ENCODE peak calls at places on chromosomes 4 and X, in four cellular contexts. One of them, this sample, is unnamed.
A peak's percentile ranks its signal among the peaks of the same experiment; 100 is the strongest.

GRCh38 chr4:185792384-185793146 is 19.4 kb downstream of the SORBS2 start:
- DNase-seq in AG09309: peak; percentile 75
- DNase-seq in GM23248: peak; percentile 81
- DNase-seq in H7: no peak
- DNase-seq in this sample: no peak

GRCh38 chrX:141467442-141467841 is 117.1 kb downstream of the SPANXA1 start:
- DNase-seq in AG09309: no peak
- DNase-seq in GM23248: peak; percentile 2
- DNase-seq in H7: no peak
- DNase-seq in this sample: no peak

GRCh38 chrX:50161143-50161542 is 39.7 kb downstream of the AKAP4 start:
- DNase-seq in AG09309: no peak
- DNase-seq in GM23248: peak; percentile 28
- DNase-seq in H7: no peak
- DNase-seq in this sample: no peak

GRCh38 chrX:51614353-51614752 is 4.4 kb downstream of the CENPVL3 start:
- DNase-seq in AG09309: peak; percentile 11
- DNase-seq in GM23248: peak; percentile 76
- DNase-seq in H7: peak; percentile 19
- DNase-seq in this sample: no peak

GRCh38 chrX:150907474-150907873 is 9.0 kb upstream of the CD99L2 start:
- DNase-seq in AG09309: no peak
- DNase-seq in GM23248: no peak
- DNase-seq in H7: no peak
- DNase-seq in this sample: no peak

GRCh38 chr4:66157594-66157993 is 487.3 kb upstream of the EPHA5 start:
- DNase-seq in AG09309: no peak
- DNase-seq in GM23248: no peak
- DNase-seq in H7: no peak
- DNase-seq in this sample: no peak

GRCh38 chr4:41796545-41797210 is 48.2 kb upstream of the PHOX2B start:
- DNase-seq in AG09309: no peak
- DNase-seq in GM23248: no peak
- DNase-seq in H7: peak; percentile 51
- DNase-seq in this sample: no peak

GRCh38 chrX:120419465-120419864 is 49.6 kb downstream of the LAMP2 start:
- DNase-seq in AG09309: no peak
- DNase-seq in GM23248: no peak
- DNase-seq in H7: no peak
- DNase-seq in this sample: no peak

GRCh38 chr4:56790566-56791175 is 30.8 kb downstream of the SPINK2 start:
- DNase-seq in AG09309: no peak
- DNase-seq in GM23248: no peak
- DNase-seq in H7: no peak
- DNase-seq in this sample: no peak

GRCh38 chr4:1317177-1318045 is 27.7 kb downstream of the MAEA start:
- DNase-seq in AG09309: no peak
- DNase-seq in GM23248: no peak
- DNase-seq in H7: no peak
- DNase-seq in this sample: no peak

GRCh38 chr4:159762672-159763071 is 659.8 kb downstream of the RAPGEF2 start:
- DNase-seq in AG09309: no peak
- DNase-seq in GM23248: no peak
- DNase-seq in H7: no peak
- DNase-seq in this sample: no peak

GRCh38 chr4:113499696-113500095 is 261.8 kb downstream of the CAMK2D start:
- DNase-seq in AG09309: no peak
- DNase-seq in GM23248: peak; percentile 85
- DNase-seq in H7: no peak
- DNase-seq in this sample: no peak

GRCh38 chr4:153137168-153137567 is 67.1 kb upstream of the TRIM2 start:
- DNase-seq in AG09309: peak; percentile 78
- DNase-seq in GM23248: peak; percentile 98
- DNase-seq in H7: no peak
- DNase-seq in this sample: no peak

GRCh38 chrX:103052625-103053024 is 11.3 kb downstream of the BEX1 start:
- DNase-seq in AG09309: no peak
- DNase-seq in GM23248: no peak
- DNase-seq in H7: no peak
- DNase-seq in this sample: no peak

GRCh38 chrX:103056902-103057301 is 7.1 kb downstream of the BEX1 start:
- DNase-seq in AG09309: no peak
- DNase-seq in GM23248: no peak
- DNase-seq in H7: no peak
- DNase-seq in this sample: no peak

GRCh38 chrX:103051260-103051789 is 12.6 kb downstream of the BEX1 start:
- DNase-seq in AG09309: no peak
- DNase-seq in GM23248: no peak
- DNase-seq in H7: no peak
- DNase-seq in this sample: no peak
- H3K4me3 ChIP-seq in AG09309: no peak overlapping the region
- H3K4me3 ChIP-seq in GM23248: no peak overlapping the region
- H3K4me3 ChIP-seq in H7: no peak overlapping the region
- H3K4me3 ChIP-seq in this sample: no peak overlapping the region

GRCh38 chrX:100447563-100448397 is 37.7 kb upstream of the PCDH19 start:
- DNase-seq in AG09309: no peak
- DNase-seq in GM23248: peak; percentile 36
- DNase-seq in H7: peak; percentile 78
- DNase-seq in this sample: no peak
- H3K4me3 ChIP-seq in AG09309: no peak overlapping the region
- H3K4me3 ChIP-seq in GM23248: peak overlapping the region; percentile 40
- H3K4me3 ChIP-seq in H7: peak overlapping the region; percentile 25
- H3K4me3 ChIP-seq in this sample: peak overlapping the region; percentile 52

GRCh38 chr4:8086751-8087445 is 71.7 kb downstream of the ABLIM2 start:
- DNase-seq in AG09309: no peak
- DNase-seq in GM23248: no peak
- DNase-seq in H7: no peak
- DNase-seq in this sample: no peak

GRCh38 chr4:8090312-8090711 is 68.3 kb downstream of the ABLIM2 start:
- DNase-seq in AG09309: no peak
- DNase-seq in GM23248: peak; percentile 57
- DNase-seq in H7: no peak
- DNase-seq in this sample: no peak

GRCh38 chr4:8089862-8090261 is 68.8 kb downstream of the ABLIM2 start:
- DNase-seq in AG09309: no peak
- DNase-seq in GM23248: no peak
- DNase-seq in H7: no peak
- DNase-seq in this sample: no peak

GRCh38 chr4:8087921-8088495 is 70.6 kb downstream of the ABLIM2 start:
- DNase-seq in AG09309: no peak
- DNase-seq in GM23248: no peak
- DNase-seq in H7: no peak
- DNase-seq in this sample: no peak

GRCh38 chr4:8088966-8089491 is 69.6 kb downstream of the ABLIM2 start:
- DNase-seq in AG09309: no peak
- DNase-seq in GM23248: no peak
- DNase-seq in H7: no peak
- DNase-seq in this sample: no peak
- H3K4me3 ChIP-seq in AG09309: no peak overlapping the region
- H3K4me3 ChIP-seq in GM23248: no peak overlapping the region
- H3K4me3 ChIP-seq in H7: no peak overlapping the region
- H3K4me3 ChIP-seq in this sample: no peak overlapping the region

GRCh38 chr4:169117591-169118081 is 107.6 kb upstream of the CBR4 start:
- DNase-seq in AG09309: peak; percentile 40
- DNase-seq in GM23248: peak; percentile 81
- DNase-seq in H7: no peak
- DNase-seq in this sample: peak; percentile 32
- H3K4me3 ChIP-seq in AG09309: no peak overlapping the region
- H3K4me3 ChIP-seq in GM23248: no peak overlapping the region
- H3K4me3 ChIP-seq in H7: no peak overlapping the region
- H3K4me3 ChIP-seq in this sample: peak overlapping the region; percentile 2

GRCh38 chr4:20445933-20446723 is 194.4 kb downstream of the SLIT2 start:
- DNase-seq in AG09309: no peak
- DNase-seq in GM23248: no peak
- DNase-seq in H7: no peak
- DNase-seq in this sample: no peak
- H3K4me3 ChIP-seq in AG09309: no peak overlapping the region
- H3K4me3 ChIP-seq in GM23248: no peak overlapping the region
- H3K4me3 ChIP-seq in H7: no peak overlapping the region
- H3K4me3 ChIP-seq in this sample: no peak overlapping the region

This sample was measured in thoracic aorta.